ENCODE peak calls at places on chromosomes 6 and 20, in four cellular contexts. B, Y, Z and K are unnamed samples.

GRCh38 chr6:15775741-15776140 is 112.9 kb upstream of the DTNBP1 start:
- DNase-seq in B (no peak), Y (no peak), Z (no peak), K (no peak)

GRCh38 chr20:5658897-5659296 is 91.3 kb upstream of the SHLD1 start:
- DNase-seq in B (peak), Y (peak), Z (peak), K (no peak)

GRCh38 chr6:56539503-56540105 is 103.1 kb downstream of the DST start:
- DNase-seq in B (no peak), Y (no peak), Z (no peak), K (no peak)

GRCh38 chr6:146135167-146135566 is 106.3 kb downstream of the GRM1 start:
- DNase-seq in B (no peak), Y (no peak), Z (no peak), K (no peak)

GRCh38 chr6:42190784-42191183 is 4.0 kb downstream of the GUCA1B start:
- DNase-seq in B (no peak), Y (no peak), Z (no peak), K (no peak)

GRCh38 chr6:169794317-169795055 is 43.1 kb downstream of the ERMARD start:
- DNase-seq in B (no peak), Y (no peak), Z (peak), K (no peak)

GRCh38 chr6:38404355-38404754 is 235.4 kb downstream of the BTBD9 start:
- DNase-seq in B (no peak), Y (no peak), Z (no peak), K (no peak)

GRCh38 chr6:23823421-23823820 is 302.6 kb upstream of the NRSN1 start:
- DNase-seq in B (no peak), Y (no peak), Z (no peak), K (no peak)

GRCh38 chr6:46628498-46628897 is 24.1 kb downstream of the CYP39A1 start:
- DNase-seq in B (no peak), Y (no peak), Z (no peak), K (no peak)

GRCh38 chr6:150711584-150712501 is 112.2 kb downstream of the PLEKHG1 start:
- DNase-seq in B (no peak), Y (no peak), Z (no peak), K (no peak)

GRCh38 chr6:83183082-83183828 is 9.8 kb downstream of the PGM3 start:
- DNase-seq in B (no peak), Y (no peak), Z (no peak), K (no peak)

GRCh38 chr6:50145125-50145524 is 95.4 kb upstream of the DEFB112 start:
- DNase-seq in B (no peak), Y (no peak), Z (no peak), K (no peak)

GRCh38 chr20:49391404-49392245 is 90.8 kb downstream of the KCNB1 start:
- DNase-seq in B (no peak), Y (no peak), Z (no peak), K (no peak)

GRCh38 chr6:67881706-67882065 is 753.4 kb upstream of the ADGRB3 start:
- DNase-seq in B (no peak), Y (no peak), Z (no peak), K (no peak)

GRCh38 chr20:24585796-24586522 is 116.5 kb downstream of the SYNDIG1 start:
- DNase-seq in B (no peak), Y (no peak), Z (no peak), K (no peak)

GRCh38 chr6:100452998-100453397 is 11.7 kb downstream of the SIM1 start:
- DNase-seq in B (no peak), Y (no peak), Z (no peak), K (no peak)

GRCh38 chr20:58716476-58717277 is 24.1 kb downstream of the NPEPL1 start:
- DNase-seq in B (no peak), Y (no peak), Z (peak), K (no peak)

GRCh38 chr6:81834141-81834621 is 81.7 kb upstream of the TENT5A start:
- DNase-seq in B (no peak), Y (no peak), Z (no peak), K (no peak)

GRCh38 chr6:163709693-163710092 is 295.2 kb downstream of the QKI start:
- DNase-seq in B (no peak), Y (peak), Z (no peak), K (no peak)

GRCh38 chr6:56361812-56362211 is 114.4 kb upstream of the COL21A1 start:
- DNase-seq in B (no peak), Y (no peak), Z (peak), K (no peak)

GRCh38 chr6:91781946-91782345 is 1195.1 kb upstream of the MAP3K7 start:
- DNase-seq in B (no peak), Y (no peak), Z (no peak), K (no peak)

GRCh38 chr20:37786043-37786442 is 92.2 kb downstream of the CTNNBL1 start:
- DNase-seq in B (no peak), Y (no peak), Z (no peak), K (no peak)

GRCh38 chr6:35058827-35059522 is 82.2 kb downstream of the TCP11 start:
- DNase-seq in B (no peak), Y (no peak), Z (peak), K (no peak)

GRCh38 chr20:1402149-1402548 is 9.3 kb upstream of the FKBP1A start:
- DNase-seq in B (no peak), Y (no peak), Z (no peak), K (no peak)

DNA sequence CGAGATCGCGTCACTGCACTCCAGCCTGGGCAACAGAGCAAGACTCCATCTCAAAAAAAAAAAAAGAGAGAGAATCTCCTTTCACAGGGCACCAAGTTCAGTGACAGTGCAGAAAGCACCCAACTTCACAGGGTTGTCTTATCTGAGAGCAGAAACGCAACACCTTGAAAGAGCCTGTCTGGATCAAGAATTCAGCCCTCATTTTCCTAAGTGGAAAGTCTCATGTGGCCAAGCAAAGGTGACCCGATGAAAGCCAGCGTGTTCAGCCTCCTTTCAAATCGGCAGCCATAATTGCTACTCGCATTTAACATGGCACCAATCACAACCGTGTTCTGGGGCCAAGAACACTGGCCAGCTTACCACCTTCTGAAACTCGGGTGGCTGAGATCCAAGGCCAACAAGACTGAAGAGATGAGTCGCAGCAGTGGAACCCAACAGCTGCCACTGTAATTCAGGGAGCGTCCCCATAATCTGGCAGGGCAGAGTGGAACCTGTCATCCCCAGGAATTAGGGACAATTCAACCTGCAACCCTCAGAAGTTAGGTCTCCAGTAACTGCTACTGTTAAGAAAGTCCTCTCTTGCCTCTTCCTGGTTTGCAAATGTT is 536.7 kb upstream of the JARID2 start:
- DNase-seq in B (no peak), Y (no peak), Z (no peak), K (no peak)
- TF ChIP-seq CTCF in B (no peak), Y (no peak), Z (no peak), K (no peak)

DNA sequence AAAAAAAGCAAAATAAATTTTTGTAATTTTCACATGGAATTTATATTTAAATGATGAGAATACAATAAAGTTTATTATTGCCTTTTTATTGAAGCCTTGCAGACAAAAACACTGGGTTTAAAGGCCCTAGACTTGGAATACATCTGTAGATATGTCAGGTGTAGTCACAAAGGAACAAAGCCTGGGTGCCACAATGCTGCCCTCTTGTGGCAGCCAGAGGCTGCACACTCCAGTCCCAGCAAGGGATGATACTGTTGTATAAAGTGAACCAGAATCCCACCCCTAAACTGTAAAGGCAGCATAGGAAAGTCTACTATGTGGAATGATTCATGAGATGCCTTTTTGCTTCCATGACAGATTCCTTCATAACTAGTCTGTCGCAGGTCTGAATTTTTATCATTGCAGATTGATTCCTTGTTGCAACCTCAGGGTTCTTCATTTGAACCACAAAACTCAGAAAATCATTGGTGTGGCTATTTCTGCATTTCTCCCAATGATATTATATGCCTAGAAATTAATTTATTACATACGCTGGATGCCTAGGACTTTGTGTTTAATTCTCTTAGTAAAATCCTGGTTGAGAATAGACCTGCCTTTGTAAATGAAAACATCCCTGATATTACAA is 37.0 kb downstream of the MAK start:
- DNase-seq in B (peak), Y (peak), Z (peak), K (peak)
- TF ChIP-seq CTCF in B (peak), Y (peak), Z (peak), K (peak)

GRCh38 chr6:126335210-126335609 is 4.7 kb upstream of the CENPW start:
- DNase-seq in B (no peak), Y (no peak), Z (no peak), K (no peak)
- TF ChIP-seq CTCF in B (no peak), Y (no peak), Z (no peak), K (peak)

DNA sequence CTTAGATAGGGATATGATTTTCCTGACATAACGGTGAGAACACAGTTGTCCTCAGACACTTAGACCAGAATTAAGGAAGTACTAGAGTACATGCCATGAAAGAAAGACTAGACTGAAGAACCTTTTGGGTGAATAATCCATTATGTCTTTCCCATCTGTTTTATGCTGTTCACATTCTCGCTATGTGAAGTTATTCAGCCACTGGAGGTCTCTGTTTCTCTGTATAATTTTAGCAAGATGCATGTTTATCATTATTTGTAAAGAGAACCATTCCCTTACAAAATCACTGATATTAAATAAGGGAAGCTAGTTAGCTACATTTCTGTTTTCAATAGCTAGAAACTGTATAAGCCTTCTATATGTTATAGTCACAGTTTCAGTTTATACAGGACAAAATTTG is 391.9 kb downstream of the CD109 start:
- DNase-seq in B (no peak), Y (no peak), Z (no peak), K (no peak)
- TF ChIP-seq CTCF in B (no peak), Y (no peak), Z (no peak), K (no peak)

DNA sequence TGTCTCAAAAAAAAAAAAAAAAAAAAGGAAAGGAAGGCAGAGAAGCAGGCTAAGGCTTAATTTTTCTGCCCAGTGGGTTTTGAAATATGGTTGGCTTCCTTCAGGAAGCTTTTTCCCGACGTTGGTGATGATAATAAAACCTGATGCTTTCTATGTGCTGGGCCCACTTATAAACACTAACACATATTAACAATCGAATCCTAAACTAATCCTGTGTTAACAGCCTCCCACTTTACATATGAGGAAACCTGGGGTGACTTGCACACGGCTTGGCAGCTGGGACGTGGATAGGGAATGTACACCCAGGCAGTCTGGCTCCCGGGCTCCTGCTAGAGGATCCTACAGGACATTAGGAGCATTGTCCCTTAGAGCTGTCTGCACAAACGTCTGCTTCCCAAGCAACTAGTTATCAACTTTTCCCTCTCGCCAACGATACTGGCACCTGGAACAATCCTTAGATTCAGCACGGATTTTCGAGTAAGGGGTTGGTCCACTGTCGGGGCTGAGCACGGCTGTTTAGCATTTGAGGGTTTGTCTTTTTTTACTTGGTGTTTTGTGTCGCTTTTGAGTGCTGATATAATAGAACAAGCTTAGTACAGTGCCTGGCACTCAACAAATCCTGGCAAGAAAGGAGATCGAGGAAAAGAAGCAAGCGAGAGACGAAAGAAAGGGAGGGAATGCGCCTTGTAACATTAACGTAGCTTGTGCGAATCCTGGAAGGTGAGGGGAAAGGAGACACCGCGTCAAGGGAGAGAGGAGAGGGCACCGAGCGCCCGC is 622 bp upstream of the KIZ start:
- DNase-seq in B (peak), Y (no peak), Z (peak), K (peak)
- TF ChIP-seq CTCF in B (no peak), Y (no peak), Z (no peak), K (no peak)

DNA sequence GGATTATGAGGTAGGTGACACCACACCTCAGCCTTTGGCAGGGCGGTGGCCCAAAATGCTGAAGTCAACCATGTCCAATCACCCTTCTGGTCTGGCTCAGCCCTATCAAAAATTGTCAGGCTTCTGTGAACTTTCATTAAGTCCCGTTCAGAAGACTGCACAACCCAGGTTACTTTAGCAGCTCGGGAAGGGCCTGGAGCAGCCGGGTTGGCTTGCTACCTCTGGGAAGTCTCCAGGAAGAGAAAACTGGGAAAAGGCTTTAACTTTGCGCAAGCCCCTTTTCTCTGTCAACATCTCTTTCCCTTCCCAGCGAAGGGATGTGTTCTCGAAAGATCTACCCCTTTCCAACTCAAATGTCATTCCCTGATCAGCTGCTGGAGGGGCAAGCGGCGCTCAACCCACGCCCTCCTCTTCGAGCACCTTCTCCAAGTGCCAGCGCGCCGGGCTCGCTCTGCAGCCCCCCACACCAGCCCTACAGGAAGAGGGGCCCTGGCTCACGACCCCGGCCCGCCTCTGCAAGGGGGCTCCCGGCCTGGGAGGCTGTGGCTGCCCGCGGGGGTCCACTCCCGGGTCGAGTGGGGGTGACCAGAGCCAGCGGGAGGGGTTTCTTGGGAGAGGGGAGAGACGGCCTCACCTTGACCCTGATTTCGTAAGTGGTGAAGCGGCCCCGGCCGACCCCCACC is 573 bp downstream of the SNX3 start:
- DNase-seq in B (peak), Y (peak), Z (peak), K (no peak)
- TF ChIP-seq CTCF in B (no peak), Y (no peak), Z (no peak), K (no peak)

GRCh38 chr6:105302617-105303128 is 100.2 kb downstream of the PREP start:
- DNase-seq in B (no peak), Y (no peak), Z (no peak), K (no peak)
- TF ChIP-seq CTCF in B (no peak), Y (no peak), Z (no peak), K (no peak)